ENCODE peak calls at places on chromosomes 13 and 19, in ten cellular contexts. One of them, this sample, is unnamed.
A peak's percentile ranks its signal among the peaks of the same experiment; 100 is the strongest.

GRCh38 chr13:113327391-113327765 is 30.3 kb downstream of the LAMP1 start:
- DNase-seq in nephron progenitor cell: no peak
- DNase-seq in stimulated activated CD8-positive, alpha-beta memory T cell treated with anti-CD3 and anti-CD28 coated beads, Interleukin-7, amount 100 ng/mL, for 4 hours: no peak
- DNase-seq in GOT3: no peak
- DNase-seq in HTR-8/SVneo: no peak
- DNase-seq in NCI-H1105: no peak
- DNase-seq in NCI-H1694 treated with DMSO at 0.1 percent for 48 hours: no peak
- DNase-seq in A172: no peak
- DNase-seq in effector CD4-positive, alpha-beta T cell: no peak
- DNase-seq in tibial artery: no peak
- DNase-seq in this sample: no peak

GRCh38 chr19:15696654-15697194 is 23.8 kb downstream of the CYP4F12 start:
- DNase-seq in nephron progenitor cell: no peak
- DNase-seq in stimulated activated CD8-positive, alpha-beta memory T cell treated with anti-CD3 and anti-CD28 coated beads, Interleukin-7, amount 100 ng/mL, for 4 hours: no peak
- DNase-seq in GOT3: no peak
- DNase-seq in HTR-8/SVneo: no peak
- DNase-seq in NCI-H1105: no peak
- DNase-seq in NCI-H1694 treated with DMSO at 0.1 percent for 48 hours: no peak
- DNase-seq in A172: no peak
- DNase-seq in effector CD4-positive, alpha-beta T cell: no peak
- DNase-seq in tibial artery: no peak
- DNase-seq in this sample: no peak

GRCh38 chr13:30681489-30682242 is 53.7 kb upstream of the ALOX5AP start:
- DNase-seq in nephron progenitor cell: no peak
- DNase-seq in stimulated activated CD8-positive, alpha-beta memory T cell treated with anti-CD3 and anti-CD28 coated beads, Interleukin-7, amount 100 ng/mL, for 4 hours: no peak
- DNase-seq in GOT3: no peak
- DNase-seq in HTR-8/SVneo: no peak
- DNase-seq in NCI-H1105: no peak
- DNase-seq in NCI-H1694 treated with DMSO at 0.1 percent for 48 hours: no peak
- DNase-seq in A172: peak; percentile 2
- DNase-seq in effector CD4-positive, alpha-beta T cell: no peak
- DNase-seq in tibial artery: no peak
- DNase-seq in this sample: no peak

GRCh38 chr19:8506402-8506957 is 4.0 kb upstream of the PRAM1 start:
- DNase-seq in nephron progenitor cell: no peak
- DNase-seq in stimulated activated CD8-positive, alpha-beta memory T cell treated with anti-CD3 and anti-CD28 coated beads, Interleukin-7, amount 100 ng/mL, for 4 hours: no peak
- DNase-seq in GOT3: no peak
- DNase-seq in HTR-8/SVneo: no peak
- DNase-seq in NCI-H1105: peak; percentile 63
- DNase-seq in NCI-H1694 treated with DMSO at 0.1 percent for 48 hours: no peak
- DNase-seq in A172: peak; percentile 35
- DNase-seq in effector CD4-positive, alpha-beta T cell: no peak
- DNase-seq in tibial artery: no peak
- DNase-seq in this sample: peak; percentile 59

GRCh38 chr13:49374585-49375290 is 69.1 kb downstream of the CAB39L start:
- DNase-seq in nephron progenitor cell: no peak
- DNase-seq in stimulated activated CD8-positive, alpha-beta memory T cell treated with anti-CD3 and anti-CD28 coated beads, Interleukin-7, amount 100 ng/mL, for 4 hours: no peak
- DNase-seq in GOT3: no peak
- DNase-seq in HTR-8/SVneo: peak; percentile 10
- DNase-seq in NCI-H1105: no peak
- DNase-seq in NCI-H1694 treated with DMSO at 0.1 percent for 48 hours: no peak
- DNase-seq in A172: peak; percentile 25
- DNase-seq in effector CD4-positive, alpha-beta T cell: no peak
- DNase-seq in tibial artery: no peak
- DNase-seq in this sample: no peak

GRCh38 chr19:6352381-6353165 is 8.8 kb upstream of the CLPP start:
- DNase-seq in nephron progenitor cell: no peak
- DNase-seq in stimulated activated CD8-positive, alpha-beta memory T cell treated with anti-CD3 and anti-CD28 coated beads, Interleukin-7, amount 100 ng/mL, for 4 hours: no peak
- DNase-seq in GOT3: no peak
- DNase-seq in HTR-8/SVneo: no peak
- DNase-seq in NCI-H1105: no peak
- DNase-seq in NCI-H1694 treated with DMSO at 0.1 percent for 48 hours: no peak
- DNase-seq in A172: no peak
- DNase-seq in effector CD4-positive, alpha-beta T cell: no peak
- DNase-seq in tibial artery: no peak
- DNase-seq in this sample: no peak

GRCh38 chr13:46647514-46648065 is 94.6 kb downstream of the LRCH1 start:
- DNase-seq in nephron progenitor cell: no peak
- DNase-seq in stimulated activated CD8-positive, alpha-beta memory T cell treated with anti-CD3 and anti-CD28 coated beads, Interleukin-7, amount 100 ng/mL, for 4 hours: no peak
- DNase-seq in GOT3: no peak
- DNase-seq in HTR-8/SVneo: no peak
- DNase-seq in NCI-H1105: no peak
- DNase-seq in NCI-H1694 treated with DMSO at 0.1 percent for 48 hours: peak; percentile 60
- DNase-seq in A172: no peak
- DNase-seq in effector CD4-positive, alpha-beta T cell: no peak
- DNase-seq in tibial artery: no peak
- DNase-seq in this sample: no peak

GRCh38 chr13:94344126-94344863 is 135.2 kb downstream of the DCT start:
- DNase-seq in nephron progenitor cell: no peak
- DNase-seq in stimulated activated CD8-positive, alpha-beta memory T cell treated with anti-CD3 and anti-CD28 coated beads, Interleukin-7, amount 100 ng/mL, for 4 hours: no peak
- DNase-seq in GOT3: no peak
- DNase-seq in HTR-8/SVneo: no peak
- DNase-seq in NCI-H1105: no peak
- DNase-seq in NCI-H1694 treated with DMSO at 0.1 percent for 48 hours: no peak
- DNase-seq in A172: no peak
- DNase-seq in effector CD4-positive, alpha-beta T cell: no peak
- DNase-seq in tibial artery: no peak
- DNase-seq in this sample: peak; percentile 31

GRCh38 chr13:42066542-42066941 is 18.1 kb downstream of the DGKH start:
- DNase-seq in nephron progenitor cell: no peak
- DNase-seq in stimulated activated CD8-positive, alpha-beta memory T cell treated with anti-CD3 and anti-CD28 coated beads, Interleukin-7, amount 100 ng/mL, for 4 hours: no peak
- DNase-seq in GOT3: no peak
- DNase-seq in HTR-8/SVneo: no peak
- DNase-seq in NCI-H1105: no peak
- DNase-seq in NCI-H1694 treated with DMSO at 0.1 percent for 48 hours: no peak
- DNase-seq in A172: no peak
- DNase-seq in effector CD4-positive, alpha-beta T cell: no peak
- DNase-seq in tibial artery: no peak
- DNase-seq in this sample: no peak

GRCh38 chr13:97944396-97945029 is 9.0 kb upstream of the IPO5 start:
- DNase-seq in nephron progenitor cell: no peak
- DNase-seq in stimulated activated CD8-positive, alpha-beta memory T cell treated with anti-CD3 and anti-CD28 coated beads, Interleukin-7, amount 100 ng/mL, for 4 hours: no peak
- DNase-seq in GOT3: no peak
- DNase-seq in HTR-8/SVneo: no peak
- DNase-seq in NCI-H1105: no peak
- DNase-seq in NCI-H1694 treated with DMSO at 0.1 percent for 48 hours: no peak
- DNase-seq in A172: peak; percentile 40
- DNase-seq in effector CD4-positive, alpha-beta T cell: no peak
- DNase-seq in tibial artery: no peak
- DNase-seq in this sample: no peak

GRCh38 chr13:33110713-33111413 is 94.6 kb downstream of the KL start:
- DNase-seq in nephron progenitor cell: no peak
- DNase-seq in stimulated activated CD8-positive, alpha-beta memory T cell treated with anti-CD3 and anti-CD28 coated beads, Interleukin-7, amount 100 ng/mL, for 4 hours: no peak
- DNase-seq in GOT3: no peak
- DNase-seq in HTR-8/SVneo: no peak
- DNase-seq in NCI-H1105: no peak
- DNase-seq in NCI-H1694 treated with DMSO at 0.1 percent for 48 hours: no peak
- DNase-seq in A172: no peak
- DNase-seq in effector CD4-positive, alpha-beta T cell: no peak
- DNase-seq in tibial artery: peak; percentile 67
- DNase-seq in this sample: peak; percentile 70

GRCh38 chr19:1970003-1970805 is 29.2 kb downstream of the CSNK1G2 start:
- DNase-seq in nephron progenitor cell: no peak
- DNase-seq in stimulated activated CD8-positive, alpha-beta memory T cell treated with anti-CD3 and anti-CD28 coated beads, Interleukin-7, amount 100 ng/mL, for 4 hours: no peak
- DNase-seq in GOT3: no peak
- DNase-seq in HTR-8/SVneo: peak; percentile 21
- DNase-seq in NCI-H1105: no peak
- DNase-seq in NCI-H1694 treated with DMSO at 0.1 percent for 48 hours: no peak
- DNase-seq in A172: peak; percentile 95
- DNase-seq in effector CD4-positive, alpha-beta T cell: no peak
- DNase-seq in tibial artery: no peak
- DNase-seq in this sample: no peak

GRCh38 chr19:7783991-7784421 is 21.0 kb downstream of the CLEC4M start:
- DNase-seq in nephron progenitor cell: no peak
- DNase-seq in stimulated activated CD8-positive, alpha-beta memory T cell treated with anti-CD3 and anti-CD28 coated beads, Interleukin-7, amount 100 ng/mL, for 4 hours: no peak
- DNase-seq in GOT3: no peak
- DNase-seq in HTR-8/SVneo: peak; percentile 30
- DNase-seq in NCI-H1105: no peak
- DNase-seq in NCI-H1694 treated with DMSO at 0.1 percent for 48 hours: no peak
- DNase-seq in A172: peak; percentile 74
- DNase-seq in effector CD4-positive, alpha-beta T cell: no peak
- DNase-seq in tibial artery: peak; percentile 30
- DNase-seq in this sample: no peak

GRCh38 chr13:94309997-94310842 is 169.3 kb downstream of the DCT start:
- DNase-seq in nephron progenitor cell: no peak
- DNase-seq in stimulated activated CD8-positive, alpha-beta memory T cell treated with anti-CD3 and anti-CD28 coated beads, Interleukin-7, amount 100 ng/mL, for 4 hours: no peak
- DNase-seq in GOT3: no peak
- DNase-seq in HTR-8/SVneo: peak; percentile 57
- DNase-seq in NCI-H1105: no peak
- DNase-seq in NCI-H1694 treated with DMSO at 0.1 percent for 48 hours: no peak
- DNase-seq in A172: peak; percentile 95
- DNase-seq in effector CD4-positive, alpha-beta T cell: no peak
- DNase-seq in tibial artery: no peak
- DNase-seq in this sample: no peak

GRCh38 chr13:103188688-103189326 is 122.6 kb upstream of the SLC10A2 start:
- DNase-seq in nephron progenitor cell: no peak
- DNase-seq in stimulated activated CD8-positive, alpha-beta memory T cell treated with anti-CD3 and anti-CD28 coated beads, Interleukin-7, amount 100 ng/mL, for 4 hours: no peak
- DNase-seq in GOT3: no peak
- DNase-seq in HTR-8/SVneo: no peak
- DNase-seq in NCI-H1105: no peak
- DNase-seq in NCI-H1694 treated with DMSO at 0.1 percent for 48 hours: peak; percentile 86
- DNase-seq in A172: no peak
- DNase-seq in effector CD4-positive, alpha-beta T cell: no peak
- DNase-seq in tibial artery: no peak
- DNase-seq in this sample: no peak

This sample was measured in adrenal gland.